ENCODE peak calls at places on chromosomes 3 and 15, in eight cellular contexts. U is stomach, H is psoas muscle, D is colonic mucosa, Q is upper lobe of right lung, W is suprapubic skin, N is heart left ventricle, J is OCI-LY7. P is an unnamed sample. For H3K4me1, the result is how much of the 10 kb centered on the place peaks cover.

GRCh38 chr15:76325704-76326103 is 10.9 kb upstream of the ISL2 start:
- DNase-seq in U (no peak), H (no peak), D (no peak), Q (no peak), W (no peak), N (no peak), J (no peak), P (no peak)

GRCh38 chr3:50242778-50243551 is 7.0 kb downstream of the GNAI2 start:
- DNase-seq in U (peak), H (peak), D (peak), Q (peak), W (no peak), N (peak), J (peak), P (peak)

GRCh38 chr3:180870008-180870733 is 42.3 kb upstream of the FXR1 start:
- DNase-seq in U (no peak), H (peak), D (peak), Q (peak), W (peak), N (peak), J (no peak), P (no peak)

GRCh38 chr15:71800835-71801745 is 9.3 kb upstream of the NR2E3 start:
- DNase-seq in U (peak), H (no peak), D (peak), Q (no peak), W (no peak), N (no peak), J (peak), P (no peak)

GRCh38 chr15:76903251-76903681 is 1.9 kb downstream of the SCAPER start:
- DNase-seq in U (no peak), H (no peak), D (no peak), Q (no peak), W (no peak), N (no peak), J (peak), P (no peak)

GRCh38 chr15:49645937-49646336 is 25.1 kb downstream of the DTWD1 start:
- DNase-seq in U (peak), H (peak), D (peak), Q (no peak), W (no peak), N (no peak), J (no peak), P (peak)

GRCh38 chr3:46350262-46350565 is 3.7 kb upstream of the CCR2 start:
- DNase-seq in U (no peak), H (no peak), D (no peak), Q (no peak), W (no peak), N (no peak), J (no peak), P (no peak)

GRCh38 chr3:16993227-16993626 is 108.5 kb downstream of the PLCL2 start:
- DNase-seq in U (no peak), H (no peak), D (no peak), Q (no peak), W (no peak), N (no peak), J (no peak), P (no peak)

GRCh38 chr3:127706785-127707351 is 34.1 kb downstream of the ABTB1 start:
- DNase-seq in U (no peak), H (no peak), D (no peak), Q (peak), W (peak), N (no peak), J (no peak), P (no peak)

GRCh38 chr3:69579527-69580165 is 159.6 kb upstream of the MITF start:
- DNase-seq in U (no peak), H (no peak), D (no peak), Q (no peak), W (no peak), N (no peak), J (no peak), P (no peak)

GRCh38 chr15:52337198-52337853 is 41.7 kb upstream of the MYO5C start:
- DNase-seq in U (no peak), H (no peak), D (no peak), Q (no peak), W (no peak), N (no peak), J (no peak), P (peak)

GRCh38 chr3:25155696-25156471 is 272.2 kb upstream of the RARB start:
- DNase-seq in U (no peak), H (no peak), D (no peak), Q (no peak), W (no peak), N (no peak), J (no peak), P (no peak)

GRCh38 chr15:72141171-72142084 is 23.2 kb downstream of the SENP8 start:
- DNase-seq in U (no peak), H (no peak), D (no peak), Q (no peak), W (no peak), N (no peak), J (peak), P (no peak)

GRCh38 chr3:130565224-130565623 is 48.2 kb downstream of the COL6A6 start:
- DNase-seq in U (no peak), H (no peak), D (no peak), Q (no peak), W (no peak), N (no peak), J (no peak), P (no peak)

DNA sequence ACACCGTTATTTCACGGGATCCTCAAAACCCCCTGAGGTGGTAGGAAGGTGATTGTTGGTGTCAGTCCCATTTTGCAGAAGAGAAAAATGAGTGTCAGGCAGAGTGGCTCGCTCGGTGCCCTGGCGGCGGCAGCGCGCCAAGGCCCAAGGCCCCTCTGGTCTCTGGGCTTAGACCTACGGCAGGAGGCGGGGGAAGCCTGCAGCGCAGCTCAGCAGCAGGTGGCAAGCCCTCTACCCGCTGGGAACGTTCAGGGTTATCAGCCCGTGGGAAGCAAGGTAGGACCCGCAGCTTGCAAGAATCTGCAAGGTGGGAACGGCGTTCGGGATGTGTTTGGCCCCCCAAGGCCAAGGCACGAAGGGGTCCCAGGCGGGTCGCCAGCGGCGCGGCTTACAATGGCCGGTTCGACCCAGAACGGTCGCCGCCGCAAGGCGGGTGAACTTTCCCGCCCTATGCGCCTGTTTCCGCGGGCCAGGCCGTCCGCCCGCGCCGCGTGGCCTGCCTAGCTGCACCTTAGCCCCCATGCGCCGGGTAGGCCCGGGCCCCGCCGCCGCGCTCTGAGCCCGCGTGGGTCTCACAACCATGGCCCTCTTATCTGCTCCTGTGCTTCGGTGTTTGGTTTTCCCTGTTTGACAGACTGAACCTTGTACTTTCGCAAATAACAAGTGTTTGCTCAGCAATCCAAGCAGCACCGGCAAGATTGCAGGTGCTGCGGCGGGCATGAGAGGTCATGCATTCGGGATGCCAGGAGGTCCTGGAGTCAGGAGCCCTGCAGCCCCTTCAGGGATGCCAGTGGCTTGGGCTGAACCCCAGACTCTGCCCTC is 39.7 kb downstream of the CCNL1 start:
- DNase-seq in U (peak), H (no peak), D (peak), Q (no peak), W (no peak), N (no peak), J (no peak), P (no peak)
- TF ChIP-seq CTCF in U (no peak), H (no peak), D (no peak), Q (no peak), W (no peak), N (no peak), J (no peak), P (no peak)

GRCh38 chr3:187987919-187988318 is 166.0 kb upstream of the LPP start:
- DNase-seq in U (no peak), H (no peak), D (no peak), Q (no peak), W (no peak), N (no peak), J (no peak), P (no peak)

GRCh38 chr3:187985636-187986035 is 168.3 kb upstream of the LPP start:
- DNase-seq in U (no peak), H (no peak), D (no peak), Q (no peak), W (no peak), N (no peak), J (no peak), P (no peak)

GRCh38 chr3:187983484-187984124 is 170.4 kb upstream of the LPP start:
- DNase-seq in U (no peak), H (no peak), D (no peak), Q (no peak), W (no peak), N (peak), J (no peak), P (no peak)

GRCh38 chr3:187987162-187987561 is 166.8 kb upstream of the LPP start:
- DNase-seq in U (no peak), H (no peak), D (no peak), Q (no peak), W (no peak), N (no peak), J (no peak), P (no peak)

DNA sequence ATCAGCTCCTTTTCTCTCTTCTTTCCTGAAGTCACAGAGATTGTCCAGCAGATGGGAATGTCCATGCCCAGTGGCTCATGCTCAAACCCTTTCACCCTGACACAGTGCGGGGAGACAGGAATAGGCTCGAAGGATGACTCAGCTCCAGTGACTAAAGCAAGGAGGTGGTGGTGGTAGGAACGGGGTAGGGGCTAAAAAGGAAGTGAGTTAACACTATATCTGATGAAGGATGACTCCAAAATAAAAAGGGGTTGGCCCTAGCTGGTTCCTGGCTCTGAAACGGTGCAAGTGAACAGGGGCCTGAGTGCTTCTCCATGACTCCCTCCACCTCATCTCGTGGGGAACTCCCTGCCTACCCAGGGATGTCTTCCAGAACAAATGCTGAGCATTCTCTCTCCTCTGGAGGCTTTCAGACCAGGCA is 167.4 kb upstream of the LPP start:
- DNase-seq in U (no peak), H (peak), D (no peak), Q (no peak), W (no peak), N (no peak), J (no peak), P (peak)
- H3K4me1 ChIP-seq in U (under half), H (under half), D (under half), Q (under half), W (under half), N (under half), J (half or more), P (under half)

DNA sequence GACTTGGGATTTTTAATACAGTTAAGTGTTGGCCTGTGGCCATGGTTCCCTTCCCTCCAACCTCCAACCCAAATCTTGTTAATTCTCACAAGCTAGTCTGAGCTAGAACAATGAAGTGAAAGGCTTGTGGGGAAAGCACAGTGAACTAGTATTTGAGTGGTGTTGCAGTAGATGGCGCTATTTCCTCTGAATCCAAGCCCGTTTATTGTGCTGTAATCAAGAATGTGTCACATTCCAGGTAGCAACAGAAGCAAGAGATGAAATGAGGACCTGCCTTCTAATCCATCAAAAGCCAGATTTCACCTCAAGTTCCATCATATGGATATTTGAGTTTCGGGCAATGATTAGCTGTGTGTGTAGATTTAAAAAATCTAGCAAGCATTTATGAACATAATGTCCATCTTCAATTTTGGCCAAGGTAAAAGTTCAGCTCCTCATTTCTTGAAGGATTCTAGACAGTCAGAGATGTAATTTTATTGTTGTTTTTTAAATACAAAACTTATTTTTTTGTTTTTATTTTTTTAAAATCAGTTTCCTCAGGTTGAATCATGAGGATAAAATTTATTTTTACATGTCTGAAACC is 160.7 kb downstream of the SQOR start:
- DNase-seq in U (peak), H (no peak), D (peak), Q (no peak), W (no peak), N (no peak), J (peak), P (no peak)
- TF ChIP-seq CTCF in U (no peak), H (peak), D (peak), Q (peak), W (peak), N (peak), J (peak), P (peak)

GRCh38 chr3:15299036-15299435 is 33.4 kb downstream of the SH3BP5 start:
- DNase-seq in U (no peak), H (no peak), D (no peak), Q (no peak), W (peak), N (no peak), J (no peak), P (no peak)
- H3K4me1 ChIP-seq in U (under half), H (under half), D (under half), Q (under half), W (under half), N (under half), J (under half), P (under half)

DNA sequence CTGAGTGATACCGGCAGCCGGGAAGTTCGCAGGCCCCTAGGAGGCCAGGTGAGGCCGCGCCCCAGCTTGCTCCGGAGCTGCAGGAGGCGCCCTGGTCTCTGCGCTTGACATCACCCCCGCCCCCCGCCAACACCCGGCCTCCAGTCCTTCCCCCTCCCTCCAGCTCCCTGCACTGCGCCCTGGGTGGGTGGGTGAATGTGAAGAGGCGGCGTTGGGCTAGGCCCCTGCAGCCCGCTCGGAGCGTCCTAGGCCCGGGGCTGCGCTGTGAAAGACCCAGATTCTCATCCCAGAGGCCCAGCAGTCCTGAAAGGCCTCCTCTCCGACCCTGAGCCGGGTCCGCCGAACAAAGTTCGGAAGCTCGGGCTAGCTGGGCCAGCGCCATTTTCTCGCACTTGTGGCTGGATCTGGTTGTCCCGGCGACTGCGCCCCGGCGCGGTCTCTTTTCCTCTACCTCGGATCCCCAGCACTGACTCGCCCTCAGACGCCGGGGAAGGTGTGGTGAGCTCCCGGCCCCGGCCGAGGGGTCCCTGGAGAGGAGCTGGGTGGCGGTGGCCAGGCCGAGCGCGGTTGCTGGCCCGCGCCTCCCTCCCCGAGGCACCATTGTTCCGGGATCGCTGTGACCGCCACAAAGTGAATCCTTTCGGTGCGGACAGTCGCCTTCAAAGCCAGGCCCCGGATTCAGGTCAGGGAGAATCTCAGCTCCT is 12.9 kb downstream of the ZIC4 start:
- DNase-seq in U (no peak), H (peak), D (no peak), Q (no peak), W (no peak), N (no peak), J (no peak), P (no peak)
- TF ChIP-seq CTCF in U (no peak), H (no peak), D (no peak), Q (no peak), W (no peak), N (no peak), J (no peak), P (no peak)

DNA sequence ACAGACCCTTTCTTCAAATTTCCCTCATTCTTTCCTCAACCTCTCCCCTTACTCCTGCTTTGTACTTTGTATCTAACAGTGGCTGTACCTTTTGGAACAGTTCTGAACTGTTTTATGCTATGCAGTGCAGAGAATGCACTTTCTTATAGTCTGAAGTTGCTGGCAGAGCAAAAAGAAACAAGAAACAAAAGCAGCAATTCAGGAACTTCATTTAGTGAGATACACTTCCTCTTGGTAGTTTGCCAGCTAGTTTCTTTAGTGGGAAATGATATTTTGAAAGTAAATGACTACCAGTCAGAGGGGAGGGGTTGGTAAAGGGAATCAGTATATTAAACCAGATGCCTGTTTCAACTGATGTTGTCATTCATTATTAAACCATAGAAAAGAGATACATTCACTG is 55.0 kb upstream of the CHD2 start:
- DNase-seq in U (no peak), H (no peak), D (no peak), Q (no peak), W (no peak), N (no peak), J (peak), P (no peak)
- H3K4me1 ChIP-seq in U (under half), H (under half), D (under half), Q (under half), W (under half), N (under half), J (half or more), P (under half)

GRCh38 chr3:38533285-38533994 is 37.3 kb downstream of the EXOG start:
- DNase-seq in U (no peak), H (no peak), D (no peak), Q (no peak), W (no peak), N (peak), J (no peak), P (no peak)

GRCh38 chr3:38524141-38524739 is 28.1 kb downstream of the EXOG start:
- DNase-seq in U (no peak), H (no peak), D (no peak), Q (no peak), W (no peak), N (no peak), J (no peak), P (no peak)

GRCh38 chr3:38532529-38532928 is 36.4 kb downstream of the EXOG start:
- DNase-seq in U (no peak), H (no peak), D (no peak), Q (no peak), W (no peak), N (no peak), J (no peak), P (no peak)

GRCh38 chr3:38526792-38527191 is 30.7 kb downstream of the EXOG start:
- DNase-seq in U (no peak), H (no peak), D (no peak), Q (no peak), W (no peak), N (no peak), J (no peak), P (no peak)

DNA sequence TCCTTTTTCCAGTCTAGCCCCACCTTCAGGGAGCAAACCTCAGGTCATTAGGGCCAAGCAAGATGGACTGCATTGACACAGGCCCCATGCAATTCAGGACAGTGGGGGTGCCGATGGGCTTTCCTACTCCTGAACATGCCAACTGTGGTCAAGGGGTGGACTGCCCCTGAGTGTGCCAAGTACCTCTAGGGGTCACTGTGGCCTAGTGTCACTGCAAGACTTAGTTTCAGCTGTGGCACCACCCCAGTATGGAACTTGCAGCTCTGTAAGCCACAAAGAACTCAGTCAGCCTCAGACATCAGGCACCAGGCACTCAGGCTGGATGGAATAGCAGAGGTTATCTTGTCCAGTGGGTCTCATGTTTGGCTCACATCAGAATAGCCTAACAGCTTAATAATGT is 32.3 kb downstream of the EXOG start:
- DNase-seq in U (no peak), H (no peak), D (no peak), Q (no peak), W (no peak), N (peak), J (peak), P (no peak)
- TF ChIP-seq CTCF in U (no peak), H (peak), D (no peak), Q (no peak), W (no peak), N (no peak), J (peak), P (peak)

DNA sequence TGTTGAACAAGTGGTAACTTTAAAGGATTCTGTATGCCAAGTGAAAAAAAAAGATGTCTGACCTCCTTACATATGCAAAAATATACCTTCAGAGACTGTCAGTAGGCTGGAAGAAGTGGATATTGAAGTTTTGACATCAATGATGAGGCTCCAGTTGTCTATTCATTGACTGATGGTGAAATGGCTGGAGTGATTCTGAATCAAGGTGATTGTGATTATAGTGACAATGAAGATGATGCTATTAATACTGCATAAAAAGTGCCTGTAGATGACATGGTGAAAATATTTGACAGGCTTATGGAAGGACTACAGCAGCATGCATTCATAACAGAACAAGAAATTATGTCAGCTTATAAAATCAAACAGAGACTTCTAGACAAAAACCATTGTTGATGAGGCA is 4.1 kb downstream of the CCR8 start:
- DNase-seq in U (no peak), H (no peak), D (no peak), Q (no peak), W (no peak), N (no peak), J (no peak), P (no peak)
- H3K4me1 ChIP-seq in U (under half), H (under half), D (under half), Q (under half), W (under half), N (under half), J (under half), P (under half)

DNA sequence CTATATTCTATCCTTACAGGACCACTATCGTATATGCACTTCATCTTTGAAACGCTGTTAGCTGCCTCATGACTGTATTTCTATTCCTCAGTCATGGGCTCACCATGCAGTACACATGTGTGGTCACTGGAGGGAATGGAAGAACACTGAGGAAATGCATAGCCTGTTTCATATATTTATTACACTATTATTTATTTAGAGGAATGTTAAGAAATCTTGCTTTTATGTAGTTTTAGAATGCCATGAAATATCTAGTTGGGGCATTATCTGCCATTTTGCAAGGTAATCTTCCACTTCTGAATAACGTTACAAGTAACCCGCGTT is 155.7 kb downstream of the IGF1R start:
- DNase-seq in U (no peak), H (no peak), D (no peak), Q (no peak), W (no peak), N (no peak), J (no peak), P (no peak)
- TF ChIP-seq CTCF in U (no peak), H (no peak), D (no peak), Q (no peak), W (peak), N (no peak), J (no peak), P (no peak)

P was measured in foreskin keratinocyte.